ENCODE peak calls at places on chromosomes 16 and 17, in six cellular contexts. H, W, G, X, O and F are unnamed samples.

GRCh38 chr16:28974007-28974436 is 556 bp upstream of the SPNS1 start:
- DNase-seq in H (peak; percentile 40), W (peak; percentile 7), G (peak; percentile 51), X (peak; percentile 79), O (peak; percentile 61), F (peak; percentile 29)

GRCh38 chr16:80766798-80767197 is 37.6 kb downstream of the CDYL2 start:
- DNase-seq in H (no peak), W (no peak), G (no peak), X (no peak), O (no peak), F (no peak)

GRCh38 chr17:71115669-71115972 is 946.3 kb downstream of the KCNJ2 start:
- DNase-seq in H (no peak), W (peak; percentile 18), G (no peak), X (no peak), O (no peak), F (no peak)

GRCh38 chr17:40035162-40035559 is 19.0 kb downstream of the MED24 start:
- DNase-seq in H (no peak), W (no peak), G (no peak), X (peak; percentile 67), O (peak; percentile 31), F (no peak)

GRCh38 chr17:77373298-77374169 is 232.8 kb downstream of the SEC14L1 start:
- DNase-seq in H (peak; percentile 50), W (no peak), G (peak; percentile 69), X (peak; percentile 51), O (peak; percentile 45), F (no peak)

GRCh38 chr17:42817866-42818265 is 6.2 kb downstream of the BECN1 start:
- DNase-seq in H (no peak), W (no peak), G (no peak), X (no peak), O (no peak), F (no peak)

GRCh38 chr17:27338536-27338985 is 44.6 kb downstream of the WSB1 start:
- DNase-seq in H (no peak), W (no peak), G (no peak), X (no peak), O (no peak), F (no peak)

GRCh38 chr17:81898029-81898866 is 3.8 kb upstream of the NPB start:
- DNase-seq in H (no peak), W (peak; percentile 75), G (no peak), X (peak; percentile 43), O (no peak), F (no peak)

GRCh38 chr16:24151482-24151939 is 104.6 kb upstream of the CACNG3 start:
- DNase-seq in H (no peak), W (no peak), G (no peak), X (no peak), O (no peak), F (no peak)

GRCh38 chr17:77141846-77142449 is 1.2 kb downstream of the SEC14L1 start:
- DNase-seq in H (no peak), W (no peak), G (no peak), X (no peak), O (no peak), F (no peak)

GRCh38 chr17:78399693-78400144 is 21.3 kb downstream of the PGS1 start:
- DNase-seq in H (no peak), W (no peak), G (peak; percentile 0), X (no peak), O (no peak), F (no peak)

GRCh38 chr16:79066621-79067020 is 533.9 kb downstream of the MAF start:
- DNase-seq in H (no peak), W (no peak), G (no peak), X (no peak), O (peak; percentile 48), F (no peak)

GRCh38 chr17:19363460-19364035 is 1.0 kb upstream of the B9D1 start:
- DNase-seq in H (no peak), W (no peak), G (no peak), X (no peak), O (no peak), F (no peak)

GRCh38 chr17:74671031-74671771 is 41.5 kb downstream of the CD300LF start:
- DNase-seq in H (peak; percentile 81), W (peak; percentile 5), G (peak; percentile 84), X (peak; percentile 90), O (peak; percentile 74), F (peak; percentile 40)

GRCh38 chr17:50501906-50502642 is 6.2 kb upstream of the MYCBPAP start:
- DNase-seq in H (no peak), W (no peak), G (no peak), X (no peak), O (no peak), F (no peak)

GRCh38 chr16:27439273-27440018 is 37.5 kb downstream of the IL21R start:
- DNase-seq in H (no peak), W (no peak), G (no peak), X (no peak), O (no peak), F (no peak)

GRCh38 chr17:82821554-82821953 is 18.3 kb downstream of the ZNF750 start:
- DNase-seq in H (no peak), W (no peak), G (no peak), X (no peak), O (no peak), F (no peak)

GRCh38 chr16:11309895-11310633 is 28.9 kb upstream of the PRM1 start:
- DNase-seq in H (no peak), W (no peak), G (no peak), X (no peak), O (no peak), F (no peak)

GRCh38 chr17:70848785-70849184 is 679.5 kb downstream of the KCNJ2 start:
- DNase-seq in H (no peak), W (no peak), G (no peak), X (peak; percentile 59), O (no peak), F (no peak)

GRCh38 chr17:17749921-17750320 is 68.7 kb downstream of the RAI1 start:
- DNase-seq in H (no peak), W (no peak), G (no peak), X (peak; percentile 38), O (peak; percentile 75), F (peak; percentile 59)

GRCh38 chr16:66473654-66474519 is 46.8 kb downstream of the BEAN1 start:
- DNase-seq in H (no peak), W (no peak), G (no peak), X (no peak), O (no peak), F (no peak)

GRCh38 chr16:85800321-85800669 is 800 bp downstream of the COX4I1 start:
- DNase-seq in H (no peak), W (no peak), G (no peak), X (no peak), O (no peak), F (no peak)

GRCh38 chr16:56347670-56348069 is 77.7 kb downstream of the AMFR start:
- DNase-seq in H (no peak), W (no peak), G (no peak), X (no peak), O (no peak), F (no peak)

DNA sequence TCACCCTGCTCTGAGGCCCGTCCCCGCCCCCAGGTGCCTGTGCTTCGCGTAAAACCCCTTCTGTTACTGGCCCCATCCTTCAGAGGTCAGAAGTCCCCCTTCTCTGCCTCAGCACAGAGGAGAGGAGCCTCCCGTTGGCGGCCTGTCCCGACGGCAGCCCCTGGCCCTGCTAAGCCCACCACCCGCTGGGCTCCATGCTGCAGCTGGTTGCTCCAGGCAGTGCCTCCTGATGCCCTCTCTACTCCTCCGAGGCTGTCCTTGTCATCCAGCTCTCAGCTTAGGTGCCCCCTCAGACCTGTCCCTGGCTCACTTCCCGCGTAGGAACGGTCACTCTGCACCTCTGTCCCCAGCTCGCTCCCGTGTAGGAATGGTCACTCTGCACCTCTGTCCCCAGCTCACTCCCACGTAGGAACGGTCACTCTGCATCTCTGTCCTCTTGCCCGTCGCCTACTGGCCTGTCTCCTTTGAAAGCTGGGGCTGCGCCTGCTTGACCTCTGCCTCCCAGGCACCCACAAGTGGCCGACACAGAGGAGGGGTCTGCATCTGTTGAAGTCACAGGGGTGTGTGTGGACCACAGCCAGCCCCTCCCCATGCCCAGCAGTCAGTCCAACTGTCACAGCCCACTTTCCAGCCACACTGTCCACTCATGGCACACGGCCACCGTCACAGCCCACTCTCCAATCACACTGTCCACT is 31.7 kb upstream of the ZC3H18 start:
- DNase-seq in H (no peak), W (no peak), G (no peak), X (no peak), O (no peak), F (no peak)
- H3K4me3 ChIP-seq in H (no peak overlapping the region), W (no peak overlapping the region), G (no peak overlapping the region), X (no peak overlapping the region), O (no peak overlapping the region), F (no peak overlapping the region)

GRCh38 chr16:84237994-84238750 is 1.6 kb downstream of the KCNG4 start:
- DNase-seq in H (no peak), W (no peak), G (no peak), X (no peak), O (no peak), F (no peak)

GRCh38 chr16:84241778-84242177 is 2.0 kb upstream of the KCNG4 start:
- DNase-seq in H (no peak), W (no peak), G (no peak), X (no peak), O (no peak), F (no peak)

GRCh38 chr16:84240455-84240854 is 643 bp upstream of the KCNG4 start:
- DNase-seq in H (no peak), W (no peak), G (no peak), X (no peak), O (no peak), F (no peak)

GRCh38 chr16:84239910-84240309 is at the start of gene KCNG4:
- DNase-seq in H (no peak), W (no peak), G (no peak), X (no peak), O (no peak), F (no peak)

GRCh38 chr16:84239186-84239790 is 524 bp downstream of the KCNG4 start:
- DNase-seq in H (no peak), W (no peak), G (no peak), X (peak; percentile 23), O (no peak), F (no peak)
- TF ChIP-seq CTCF in H (no peak), W (peak; percentile 19), G (no peak), X (no peak), O (no peak), F (no peak)

DNA sequence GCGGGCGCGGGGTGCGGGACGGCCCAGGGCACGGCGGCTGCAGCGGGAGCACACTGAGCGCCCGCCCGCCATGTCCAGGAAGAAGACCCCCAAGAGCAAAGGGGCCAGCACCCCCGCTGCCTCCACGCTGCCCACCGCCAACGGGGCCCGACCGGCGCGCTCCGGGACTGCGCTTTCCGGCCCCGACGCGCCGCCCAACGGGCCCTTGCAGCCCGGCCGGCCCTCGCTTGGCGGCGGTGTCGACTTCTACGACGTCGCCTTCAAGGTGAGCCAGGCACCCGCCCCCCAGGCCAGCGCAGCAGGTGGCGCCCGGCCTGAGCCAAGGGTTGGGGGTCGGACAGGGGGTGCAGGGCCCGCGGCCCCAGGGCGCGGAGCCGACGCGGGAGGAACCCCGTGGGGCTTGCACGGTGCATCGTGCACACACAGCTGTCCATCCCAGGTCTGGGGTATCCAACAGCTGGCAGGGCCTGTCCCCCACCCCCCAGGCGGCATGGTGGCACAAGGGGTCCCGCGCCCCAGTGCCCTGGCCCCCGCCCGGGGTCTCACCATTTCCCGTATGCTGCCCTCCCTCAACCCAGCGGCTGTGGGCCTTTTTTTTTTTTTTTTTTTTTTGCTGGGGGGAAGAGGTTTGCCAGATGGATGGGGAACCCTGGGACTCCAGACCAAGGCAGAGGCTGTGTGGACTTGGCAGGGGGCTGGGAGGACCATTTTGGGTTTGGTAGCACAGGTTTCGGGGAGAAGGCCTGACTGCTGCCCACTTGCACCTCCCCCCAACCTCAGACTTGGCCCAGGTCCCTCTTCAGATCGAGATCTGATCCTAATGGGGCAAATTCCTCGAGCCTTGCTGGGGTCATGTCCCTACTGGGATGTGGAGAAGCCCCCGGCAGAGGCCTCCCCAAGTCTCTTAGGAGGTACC is 547 bp downstream of the RAB26 start:
- DNase-seq in H (no peak), W (no peak), G (no peak), X (no peak), O (peak; percentile 72), F (no peak)
- H3K4me3 ChIP-seq in H (peak overlapping the region; percentile 66), W (peak overlapping the region; percentile 23), G (peak overlapping the region; percentile 64), X (peak overlapping the region; percentile 40), O (peak overlapping the region; percentile 34), F (peak overlapping the region; percentile 30)

GRCh38 chr17:72594248-72594647 is 473.4 kb downstream of the SOX9 start:
- DNase-seq in H (no peak), W (no peak), G (no peak), X (no peak), O (no peak), F (no peak)
- TF ChIP-seq CTCF in H (no peak), W (no peak), G (no peak), X (no peak), O (no peak), F (no peak)